ENCODE peak calls at places on chromosomes 5 and 9, in seven cellular contexts. K, N, A, R, L, J and E are unnamed samples.

GRCh38 chr5:161851691-161852299 is 3.9 kb downstream of the GABRA1 start:
- DNase-seq in L (no peak), J (no peak), N (no peak), R (no peak), A (no peak), K (no peak), E (no peak)

GRCh38 chr5:121982089-121982488 is 20.3 kb downstream of the SRFBP1 start:
- DNase-seq in N (no peak), J (no peak), R (no peak), K (no peak), A (no peak), L (no peak), E (no peak)

GRCh38 chr9:124441291-124441690 is 9.0 kb upstream of the ADGRD2 start:
- DNase-seq in J (no peak), N (no peak), L (no peak), A (no peak), K (no peak), R (no peak), E (no peak)

GRCh38 chr9:31104249-31104648 is 1280.2 kb upstream of the ACO1 start:
- DNase-seq in J (no peak), N (no peak), L (no peak), A (no peak), K (no peak), R (no peak), E (no peak)

GRCh38 chr9:102779341-102779740 is 215.8 kb upstream of the CYLC2 start:
- DNase-seq in N (no peak), J (no peak), K (no peak), A (no peak), L (no peak), R (no peak), E (no peak)

GRCh38 chr5:78731884-78732283 is 83.3 kb upstream of the LHFPL2 start:
- DNase-seq in J (no peak), K (no peak), L (no peak), N (no peak), A (no peak), R (no peak), E (no peak)

GRCh38 chr5:156367602-156368001 is 40.6 kb downstream of the SGCD start:
- DNase-seq in A (no peak), R (peak; percentile 90), L (peak; percentile 80), K (no peak), J (no peak), N (no peak), E (no peak)

GRCh38 chr5:79120221-79120620 is 8.6 kb downstream of the BHMT start:
- DNase-seq in J (no peak), A (no peak), N (no peak), K (no peak), R (peak; percentile 39), L (no peak), E (no peak)

GRCh38 chr9:130265431-130266235 is at the start of gene HMCN2:
- DNase-seq in L (no peak), J (no peak), A (no peak), N (no peak), R (no peak), K (no peak), E (no peak)

GRCh38 chr5:109168151-109168550 is 241.6 kb downstream of the PJA2 start:
- DNase-seq in J (no peak), A (no peak), N (no peak), R (no peak), L (no peak), K (no peak), E (no peak)

GRCh38 chr5:87195616-87196015 is 72.1 kb upstream of the RASA1 start:
- DNase-seq in J (no peak), L (no peak), R (peak; percentile 38), K (no peak), N (peak; percentile 15), A (no peak), E (no peak)

GRCh38 chr9:105712773-105713172 is 18.4 kb downstream of the TMEM38B start:
- DNase-seq in L (no peak), A (no peak), R (no peak), J (no peak), N (no peak), K (no peak), E (no peak)

GRCh38 chr5:172453986-172454354 is 355 bp downstream of the SH3PXD2B start:
- DNase-seq in L (no peak), K (no peak), J (no peak), R (no peak), A (no peak), N (no peak), E (no peak)
- H3K4me3 ChIP-seq in L (peak overlapping the region; percentile 88), K (peak overlapping the region; percentile 46), J (peak overlapping the region; percentile 78), R (peak overlapping the region; percentile 75), A (no peak overlapping the region), N (peak overlapping the region; percentile 93), E (peak overlapping the region; percentile 94)

DNA sequence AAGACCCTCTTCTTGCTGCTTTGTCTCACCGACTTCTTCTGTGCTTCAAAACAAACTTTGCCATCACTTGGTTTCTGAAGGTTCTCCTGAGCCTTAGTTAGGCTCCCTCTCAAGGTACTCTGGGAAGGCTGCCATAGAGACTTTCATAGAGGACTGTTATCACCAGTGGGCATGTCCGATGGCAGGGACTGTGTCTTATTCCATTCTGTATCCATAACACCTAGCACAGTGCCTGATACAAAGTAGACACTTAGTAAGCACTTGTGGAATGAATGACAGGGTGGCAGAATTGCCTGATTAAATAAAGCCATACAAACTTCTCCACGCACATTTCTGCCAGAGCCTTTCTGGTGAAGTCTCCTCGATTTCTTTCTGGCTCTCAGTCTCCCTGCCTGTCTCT is 32.7 kb downstream of the AGXT2 start:
- DNase-seq in N (no peak), R (no peak), J (no peak), L (no peak), A (no peak), K (no peak), E (no peak)
- H3K4me3 ChIP-seq in N (no peak overlapping the region), R (no peak overlapping the region), J (no peak overlapping the region), L (no peak overlapping the region), A (no peak overlapping the region), K (no peak overlapping the region), E (no peak overlapping the region)

GRCh38 chr5:114055318-114055788 is 306.5 kb upstream of the KCNN2 start:
- DNase-seq in R (peak; percentile 23), A (no peak), N (peak; percentile 27), L (no peak), J (no peak), K (no peak), E (no peak)
- H3K4me3 ChIP-seq in R (peak overlapping the region; percentile 56), A (no peak overlapping the region), N (peak overlapping the region; percentile 29), L (peak overlapping the region; percentile 33), J (no peak overlapping the region), K (no peak overlapping the region), E (peak overlapping the region; percentile 63)

GRCh38 chr5:62306494-62307363 is 723 bp downstream of the KIF2A start:
- DNase-seq in R (peak; percentile 34), A (peak; percentile 57), K (peak; percentile 43), J (peak; percentile 35), N (peak; percentile 14), L (no peak), E (no peak)
- H3K4me3 ChIP-seq in R (peak overlapping the region; percentile 89), A (peak overlapping the region; percentile 82), K (peak overlapping the region; percentile 91), J (peak overlapping the region; percentile 76), N (peak overlapping the region; percentile 84), L (peak overlapping the region; percentile 97), E (peak overlapping the region; percentile 99)

GRCh38 chr5:171386006-171386671 is 1.5 kb upstream of the NPM1 start:
- DNase-seq in N (no peak), J (no peak), A (no peak), L (no peak), K (no peak), R (no peak), E (no peak)
- H3K4me3 ChIP-seq in N (no peak overlapping the region), J (no peak overlapping the region), A (no peak overlapping the region), L (no peak overlapping the region), K (peak overlapping the region; percentile 76), R (no peak overlapping the region), E (no peak overlapping the region)

GRCh38 chr5:16740476-16740875 is 123.7 kb upstream of the RETREG1 start:
- DNase-seq in N (no peak), K (no peak), J (no peak), A (no peak), R (no peak), L (no peak), E (no peak)
- H3K4me3 ChIP-seq in N (no peak overlapping the region), K (no peak overlapping the region), J (no peak overlapping the region), A (no peak overlapping the region), R (no peak overlapping the region), L (no peak overlapping the region), E (no peak overlapping the region)

GRCh38 chr5:1493413-1493812 is 30.3 kb downstream of the LPCAT1 start:
- DNase-seq in A (no peak), K (no peak), R (no peak), J (no peak), N (no peak), L (no peak), E (no peak)

GRCh38 chr5:1494780-1495524 is 28.8 kb downstream of the LPCAT1 start:
- DNase-seq in A (peak; percentile 60), R (no peak), L (no peak), K (no peak), N (no peak), J (no peak), E (no peak)

GRCh38 chr5:1497271-1497777 is 26.4 kb downstream of the LPCAT1 start:
- DNase-seq in K (no peak), R (no peak), A (no peak), N (no peak), L (no peak), J (no peak), E (no peak)

GRCh38 chr5:1493941-1494340 is 29.8 kb downstream of the LPCAT1 start:
- DNase-seq in R (no peak), L (no peak), A (no peak), J (no peak), K (no peak), N (no peak), E (no peak)

GRCh38 chr5:1495525-1495897 is 28.2 kb downstream of the LPCAT1 start:
- DNase-seq in R (no peak), J (no peak), N (peak; percentile 19), A (no peak), L (no peak), K (no peak), E (no peak)
- H3K4me3 ChIP-seq in R (no peak overlapping the region), J (no peak overlapping the region), N (no peak overlapping the region), A (no peak overlapping the region), L (no peak overlapping the region), K (no peak overlapping the region), E (no peak overlapping the region)

GRCh38 chr5:75337366-75338021 is 474 bp downstream of the HMGCR start:
- DNase-seq in K (peak; percentile 22), L (no peak), J (peak; percentile 34), A (peak; percentile 19), N (no peak), R (no peak), E (no peak)

GRCh38 chr5:75338408-75338807 is 1.4 kb downstream of the HMGCR start:
- DNase-seq in L (no peak), K (no peak), N (no peak), A (no peak), R (no peak), J (no peak), E (no peak)

GRCh38 chr5:75336625-75337336 is at the start of gene HMGCR:
- DNase-seq in J (peak; percentile 99), R (peak; percentile 99), K (peak; percentile 96), A (peak; percentile 97), L (peak; percentile 98), N (peak; percentile 100), E (peak; percentile 100)

GRCh38 chr5:75335952-75336624 is 932 bp upstream of the HMGCR start:
- DNase-seq in K (peak; percentile 1), N (peak; percentile 86), R (peak; percentile 83), A (no peak), J (peak; percentile 51), L (peak; percentile 38), E (no peak)

GRCh38 chr5:75335486-75335885 is 1.5 kb upstream of the HMGCR start:
- DNase-seq in A (no peak), N (no peak), J (no peak), L (no peak), K (no peak), R (no peak), E (no peak)
- H3K4me3 ChIP-seq in A (no peak overlapping the region), N (no peak overlapping the region), J (no peak overlapping the region), L (no peak overlapping the region), K (no peak overlapping the region), R (no peak overlapping the region), E (no peak overlapping the region)